ENCODE peak calls at places on chromosomes 11 and 22, in four cellular contexts. T is sigmoid colon, X is GM12864, Z is iPS DF 6.9. M is an unnamed sample.

GRCh38 chr11:96123301-96123700 is 199.4 kb upstream of the MTMR2 start:
- DNase-seq in Z (no peak), T (no peak), X (no peak), M (no peak)

GRCh38 chr11:107017433-107018227 is 646 bp downstream of the GUCY1A2 start:
- DNase-seq in T (peak; percentile 59), X (no peak), Z (no peak), M (no peak)

GRCh38 chr11:11324090-11324489 is 29.0 kb downstream of the CSNK2A3 start:
- DNase-seq in Z (no peak), T (no peak), X (no peak), M (no peak)

GRCh38 chr22:41968601-41969000 is 642 bp upstream of the SEPTIN3 start:
- DNase-seq in X (no peak), Z (no peak), T (no peak), M (no peak)

GRCh38 chr11:11148104-11148509 is 204.9 kb downstream of the CSNK2A3 start:
- DNase-seq in Z (peak; percentile 52), X (no peak), T (peak; percentile 93), M (no peak)

GRCh38 chr11:77191823-77192495 is 63.9 kb downstream of the MYO7A start:
- DNase-seq in T (no peak), X (peak; percentile 24), Z (no peak), M (no peak)

GRCh38 chr11:113468666-113469345 is 6.4 kb downstream of the DRD2 start:
- DNase-seq in Z (no peak), X (no peak), T (no peak), M (no peak)

GRCh38 chr11:121032546-121032945 is 8.6 kb downstream of the TBCEL start:
- DNase-seq in T (no peak), X (no peak), Z (no peak), M (no peak)

GRCh38 chr11:87092159-87092558 is 54.4 kb downstream of the TMEM135 start:
- DNase-seq in X (no peak), Z (no peak), T (no peak), M (no peak)

GRCh38 chr11:111173221-111173620 is 72.3 kb upstream of the POU2AF2 start:
- DNase-seq in X (no peak), T (no peak), Z (no peak), M (no peak)

GRCh38 chr11:17207317-17208256 is at the start of gene PIK3C2A:
- DNase-seq in Z (peak; percentile 82), X (peak; percentile 79), T (peak; percentile 98), M (peak; percentile 14)

GRCh38 chr22:39534591-39535301 is 2.2 kb upstream of the RPS19BP1 start:
- DNase-seq in Z (no peak), T (peak; percentile 92), X (no peak), M (no peak)

GRCh38 chr11:29750392-29750791 is 266.4 kb downstream of the KCNA4 start:
- DNase-seq in T (no peak), X (no peak), Z (no peak), M (no peak)

GRCh38 chr22:45888221-45889092 is 88.5 kb downstream of the WNT7B start:
- DNase-seq in T (no peak), Z (no peak), X (no peak), M (no peak)

GRCh38 chr22:48918585-48919186 is 909.0 kb downstream of the BRD1 start:
- DNase-seq in T (peak; percentile 17), X (no peak), Z (no peak), M (no peak)

GRCh38 chr11:99687320-99687719 is 666.6 kb downstream of the CNTN5 start:
- DNase-seq in T (no peak), Z (no peak), X (no peak), M (no peak)

GRCh38 chr11:57501951-57502350 is 13.6 kb downstream of the SLC43A1 start:
- DNase-seq in T (no peak), Z (no peak), X (no peak), M (no peak)

GRCh38 chr11:126084608-126084912 is 21.9 kb upstream of the CDON start:
- DNase-seq in Z (no peak), X (no peak), T (no peak), M (no peak)

GRCh38 chr11:65884716-65885092 is 3.6 kb downstream of the FIBP start:
- DNase-seq in Z (no peak), T (peak; percentile 88), X (no peak), M (no peak)

GRCh38 chr11:35040221-35040942 is 98.6 kb upstream of the CD44 start:
- DNase-seq in X (peak; percentile 85), T (no peak), Z (no peak), M (no peak)

GRCh38 chr11:7332962-7333361 is 81.3 kb downstream of the SYT9 start:
- DNase-seq in Z (no peak), T (no peak), X (no peak), M (no peak)

GRCh38 chr11:87097582-87097981 is 59.8 kb downstream of the TMEM135 start:
- DNase-seq in X (peak; percentile 4), Z (peak; percentile 25), T (no peak), M (no peak)

GRCh38 chr11:65642014-65642671 is 4.2 kb downstream of the SIPA1 start:
- DNase-seq in X (no peak), T (no peak), Z (no peak), M (no peak)

GRCh38 chr11:40602866-40603578 is 856.4 kb downstream of the LRRC4C start:
- DNase-seq in Z (no peak), X (no peak), T (no peak), M (no peak)

GRCh38 chr11:69444381-69445130 is 36.9 kb upstream of the LINC01488 start:
- DNase-seq in T (peak; percentile 90), Z (no peak), X (no peak), M (no peak)

GRCh38 chr11:109166441-109166840 is 255.5 kb upstream of the C11orf87 start:
- DNase-seq in Z (no peak), X (no peak), T (no peak), M (no peak)
- H3K4me3 ChIP-seq in Z (no peak overlapping the region), X (no peak overlapping the region), T (no peak overlapping the region), M (no peak overlapping the region)

GRCh38 chr22:20429254-20430100 is 8.1 kb downstream of the SCARF2 start:
- DNase-seq in Z (no peak), T (peak; percentile 67), X (no peak), M (no peak)

GRCh38 chr22:20432244-20432686 is 5.4 kb downstream of the SCARF2 start:
- DNase-seq in Z (no peak), T (peak; percentile 56), X (no peak), M (no peak)

GRCh38 chr22:20430101-20430640 is 7.5 kb downstream of the SCARF2 start:
- DNase-seq in T (peak; percentile 58), X (no peak), Z (no peak), M (no peak)

GRCh38 chr22:20431520-20432237 is 5.9 kb downstream of the SCARF2 start:
- DNase-seq in Z (no peak), X (no peak), T (peak; percentile 66), M (no peak)

GRCh38 chr22:20430641-20431519 is 6.7 kb downstream of the SCARF2 start:
- DNase-seq in T (peak; percentile 80), X (no peak), Z (no peak), M (no peak)
- H3K4me3 ChIP-seq in T (no peak overlapping the region), X (no peak overlapping the region), Z (peak overlapping the region; percentile 13), M (no peak overlapping the region)

GRCh38 chr11:46860218-46860617 is 14.1 kb upstream of the CKAP5 start:
- DNase-seq in T (no peak), Z (no peak), X (no peak), M (no peak)
- H3K4me3 ChIP-seq in T (no peak overlapping the region), Z (no peak overlapping the region), X (no peak overlapping the region), M (no peak overlapping the region)

GRCh38 chr11:19666951-19667350 is 45.7 kb upstream of the NAV2 start:
- DNase-seq in T (no peak), X (no peak), Z (no peak), M (no peak)
- H3K4me3 ChIP-seq in T (no peak overlapping the region), X (no peak overlapping the region), Z (no peak overlapping the region), M (no peak overlapping the region)

GRCh38 chr11:119433369-119433749 is 10.4 kb upstream of the THY1 start:
- DNase-seq in Z (no peak), T (no peak), X (no peak), M (no peak)

GRCh38 chr11:119436093-119436492 is 13.1 kb upstream of the THY1 start:
- DNase-seq in X (no peak), Z (no peak), T (no peak), M (no peak)

GRCh38 chr11:119431523-119431922 is 8.6 kb upstream of the THY1 start:
- DNase-seq in X (no peak), Z (no peak), T (no peak), M (no peak)

GRCh38 chr11:119434531-119435330 is 11.8 kb upstream of the THY1 start:
- DNase-seq in X (no peak), Z (no peak), T (no peak), M (no peak)

DNA sequence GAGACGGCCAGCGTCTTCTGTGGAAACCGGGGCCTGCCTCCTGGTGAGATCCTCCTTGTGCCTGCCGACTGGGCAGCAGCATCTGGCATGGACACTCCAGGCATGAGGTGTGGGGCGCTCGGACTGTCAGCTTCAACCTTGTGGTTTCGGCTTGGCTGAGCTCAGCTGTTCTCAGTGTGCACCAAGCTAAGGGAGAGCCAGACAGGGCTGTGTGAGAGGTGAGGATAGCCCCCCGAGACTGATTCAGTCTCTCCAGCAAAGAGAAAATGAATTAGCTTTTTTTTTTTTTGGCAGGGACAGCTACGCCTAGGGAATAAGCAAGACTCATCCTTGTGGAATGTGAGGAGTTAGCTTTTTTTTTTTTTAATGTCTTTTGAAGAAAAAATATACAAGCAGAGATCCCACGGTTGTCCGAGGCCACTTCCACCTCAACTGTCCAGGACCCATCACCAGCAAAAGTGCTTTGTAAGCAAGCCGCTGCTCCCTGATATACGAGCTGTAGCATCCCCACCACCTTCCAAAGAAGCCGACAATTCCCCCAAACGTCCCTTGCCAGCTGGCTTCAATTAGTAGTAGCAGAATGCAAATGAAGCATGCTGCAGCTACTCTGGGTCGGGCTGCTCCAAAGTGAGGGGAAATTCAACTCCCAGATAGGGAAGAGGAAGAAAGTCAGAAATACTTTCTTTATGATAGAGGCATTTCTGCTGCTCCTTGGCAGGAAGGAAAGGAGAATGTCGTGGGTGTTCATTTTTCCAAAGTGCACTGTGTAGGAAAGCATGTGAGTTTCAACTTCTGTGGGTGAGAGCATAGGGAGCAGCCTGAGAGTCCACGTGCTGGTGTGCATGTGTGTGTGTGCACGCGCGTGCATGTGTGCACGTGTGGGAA is 9.8 kb upstream of the THY1 start:
- DNase-seq in X (no peak), Z (no peak), T (no peak), M (peak; percentile 66)
- H3K4me3 ChIP-seq in X (no peak overlapping the region), Z (no peak overlapping the region), T (no peak overlapping the region), M (peak overlapping the region; percentile 69)